ENCODE peak calls at places on chromosomes 11 and 22, in ten cellular contexts. W is upper lobe of left lung, T is DMS 273 treated with DMSO at 0.1 percent for 48 hours, Z is T-helper 9 cell, I is AML-193, Y is heart right ventricle, U is K562, S is endothelial cell, M is HT-29, R is left ventricle myocardium superior. D is an unnamed sample.
A peak's percentile ranks its signal among the peaks of the same experiment; 100 is the strongest.

GRCh38 chr11:95625164-95626017 is 164.2 kb downstream of the FAM76B start:
- DNase-seq in W (no peak), T (no peak), Z (no peak), I (no peak), Y (no peak), U (no peak), S (no peak), M (no peak), R (no peak), D (no peak)

GRCh38 chr22:23218867-23219251 is 38.5 kb downstream of the BCR start:
- DNase-seq in W (peak; percentile 79), T (peak; percentile 75), Z (no peak), I (no peak), Y (no peak), U (no peak), S (no peak), M (peak; percentile 22), R (peak; percentile 70), D (peak; percentile 51)

GRCh38 chr11:35615911-35616900 is 2.1 kb upstream of the FJX1 start:
- DNase-seq in W (no peak), T (peak; percentile 51), Z (no peak), I (peak; percentile 66), Y (peak; percentile 25), U (peak; percentile 62), S (no peak), M (peak; percentile 72), R (no peak), D (peak; percentile 7)

GRCh38 chr11:2825261-2825885 is 60.2 kb downstream of the CDKN1C start:
- DNase-seq in W (peak; percentile 89), T (no peak), Z (no peak), I (no peak), Y (peak; percentile 60), U (no peak), S (no peak), M (peak; percentile 23), R (peak; percentile 88), D (no peak)

GRCh38 chr11:3103076-3103475 is 45.9 kb upstream of the CARS1 start:
- DNase-seq in W (peak; percentile 70), T (no peak), Z (no peak), I (no peak), Y (no peak), U (no peak), S (no peak), M (no peak), R (no peak), D (no peak)

GRCh38 chr22:24087071-24087795 is 76.1 kb downstream of the CABIN1 start:
- DNase-seq in W (no peak), T (no peak), Z (no peak), I (no peak), Y (no peak), U (no peak), S (no peak), M (no peak), R (no peak), D (no peak)

GRCh38 chr22:35451602-35452001 is 51.7 kb downstream of the MCM5 start:
- DNase-seq in W (no peak), T (no peak), Z (no peak), I (no peak), Y (no peak), U (no peak), S (no peak), M (no peak), R (no peak), D (no peak)

GRCh38 chr11:58498464-58498863 is 9.4 kb downstream of the OR5B21 start:
- DNase-seq in W (no peak), T (no peak), Z (no peak), I (no peak), Y (no peak), U (no peak), S (no peak), M (no peak), R (peak; percentile 30), D (no peak)

GRCh38 chr11:100791103-100791502 is 104.0 kb downstream of the ARHGAP42 start:
- DNase-seq in W (no peak), T (no peak), Z (no peak), I (no peak), Y (no peak), U (no peak), S (no peak), M (no peak), R (no peak), D (no peak)

GRCh38 chr11:124339671-124340447 is 19.9 kb upstream of the OR8D2 start:
- DNase-seq in W (no peak), T (no peak), Z (no peak), I (no peak), Y (no peak), U (no peak), S (no peak), M (no peak), R (no peak), D (no peak)

GRCh38 chr11:122209619-122210377 is 93.8 kb upstream of the BLID start:
- DNase-seq in W (no peak), T (no peak), Z (no peak), I (peak; percentile 11), Y (peak; percentile 90), U (no peak), S (no peak), M (no peak), R (no peak), D (peak; percentile 78)

GRCh38 chr22:23392420-23393121 is 187.5 kb downstream of the IGLL1 start:
- DNase-seq in W (peak; percentile 59), T (no peak), Z (no peak), I (no peak), Y (no peak), U (no peak), S (no peak), M (no peak), R (no peak), D (no peak)

GRCh38 chr11:107665016-107665415 is 46.8 kb downstream of the SLN start:
- DNase-seq in W (no peak), T (no peak), Z (no peak), I (no peak), Y (no peak), U (no peak), S (no peak), M (no peak), R (no peak), D (no peak)

GRCh38 chr11:116844722-116845121 is 7.3 kb upstream of the APOA1 start:
- DNase-seq in W (no peak), T (no peak), Z (no peak), I (no peak), Y (no peak), U (no peak), S (no peak), M (no peak), R (no peak), D (no peak)

GRCh38 chr22:45818130-45819085 is 146.8 kb downstream of the ATXN10 start:
- DNase-seq in W (no peak), T (no peak), Z (no peak), I (no peak), Y (peak; percentile 58), U (no peak), S (no peak), M (no peak), R (peak; percentile 62), D (no peak)

GRCh38 chr11:67291481-67292381 is 2.6 kb downstream of the ANKRD13D start:
- DNase-seq in W (peak; percentile 80), T (no peak), Z (no peak), I (no peak), Y (no peak), U (no peak), S (no peak), M (no peak), R (peak; percentile 31), D (no peak)

GRCh38 chr22:22687638-22688500 is 43.5 kb downstream of the GGTLC2 start:
- DNase-seq in W (no peak), T (no peak), Z (no peak), I (no peak), Y (peak; percentile 47), U (peak; percentile 90), S (peak; percentile 51), M (peak; percentile 46), R (no peak), D (no peak)

GRCh38 chr22:43044402-43044801 is 29.5 kb upstream of the PACSIN2 start:
- DNase-seq in W (no peak), T (no peak), Z (no peak), I (no peak), Y (no peak), U (no peak), S (no peak), M (no peak), R (no peak), D (no peak)